ENCODE peak calls at places on chromosome 22, in seven cellular contexts. R is choroid plexus epithelial cell; Y is activated T-helper 2 cell treated with anti-CD3 and anti-CD28 coated beads, Interferon-gamma antibody, Interleukin-2, Interleukin-4, amounts not matched to agents 10 μg/mL and 5 μg/mL and 100 μg/mL, durations not matched to agents 14 hours and 24 hours and 36 hours; F is EL; M is erythroblast; H is esophagus muscularis mucosa; O is KBM-7. P is an unnamed sample.

GRCh38 chr22:26131755-26132154 is 37.5 kb upstream of the SEZ6L start:
- DNase-seq in R (no peak), Y (no peak), F (no peak), M (no peak), H (peak; percentile 84), O (no peak), P (no peak)

GRCh38 chr22:19291218-19291579 is 320 bp downstream of the CLTCL1 start:
- DNase-seq in R (no peak), Y (peak; percentile 25), F (peak; percentile 46), M (peak; percentile 47), H (peak; percentile 87), O (no peak), P (peak; percentile 40)

GRCh38 chr22:19730141-19730661 is 6.9 kb downstream of the GP1BB start:
- DNase-seq in R (no peak), Y (no peak), F (no peak), M (no peak), H (no peak), O (no peak), P (no peak)

GRCh38 chr22:38218661-38219331 is 17.0 kb downstream of the MAFF start:
- DNase-seq in R (peak; percentile 96), Y (no peak), F (peak; percentile 97), M (no peak), H (no peak), O (no peak), P (peak; percentile 94)

GRCh38 chr22:50733521-50734342 is 4.3 kb upstream of the ACR start:
- DNase-seq in R (peak; percentile 33), Y (no peak), F (peak; percentile 34), M (no peak), H (no peak), O (no peak), P (no peak)

GRCh38 chr22:24514241-24515024 is 19.3 kb downstream of the UPB1 start:
- DNase-seq in R (no peak), Y (no peak), F (no peak), M (no peak), H (no peak), O (no peak), P (no peak)

GRCh38 chr22:26656896-26657851 is at the start of gene MIAT:
- DNase-seq in R (no peak), Y (peak; percentile 73), F (peak; percentile 24), M (peak; percentile 76), H (no peak), O (no peak), P (no peak)

GRCh38 chr22:25903294-25903693 is 161.3 kb downstream of the MYO18B start:
- DNase-seq in R (no peak), Y (no peak), F (no peak), M (peak; percentile 33), H (no peak), O (no peak), P (no peak)

GRCh38 chr22:39290724-39291161 is 28.7 kb downstream of the RPL3 start:
- DNase-seq in R (peak; percentile 87), Y (no peak), F (peak; percentile 58), M (no peak), H (no peak), O (no peak), P (peak; percentile 71)

GRCh38 chr22:41367680-41368542 is 13.8 kb upstream of the TEF start:
- DNase-seq in R (peak; percentile 68), Y (no peak), F (peak; percentile 52), M (no peak), H (no peak), O (no peak), P (no peak)

GRCh38 chr22:32558681-32559355 is 84.2 kb downstream of the FBXO7 start:
- DNase-seq in R (peak; percentile 11), Y (no peak), F (peak; percentile 91), M (peak; percentile 92), H (no peak), O (no peak), P (no peak)

GRCh38 chr22:39530692-39531331 is 1.7 kb downstream of the RPS19BP1 start:
- DNase-seq in R (peak; percentile 74), Y (no peak), F (peak; percentile 45), M (peak; percentile 81), H (no peak), O (peak; percentile 66), P (peak; percentile 56)

GRCh38 chr22:23397008-23397617 is 183.0 kb downstream of the IGLL1 start:
- DNase-seq in R (no peak), Y (no peak), F (no peak), M (no peak), H (no peak), O (no peak), P (no peak)

GRCh38 chr22:20953668-20954500 is 13.2 kb upstream of the AIFM3 start:
- DNase-seq in R (peak; percentile 67), Y (no peak), F (peak; percentile 25), M (peak; percentile 14), H (no peak), O (no peak), P (no peak)

GRCh38 chr22:31279821-31280496 is 12.3 kb downstream of the PIK3IP1 start:
- DNase-seq in R (no peak), Y (no peak), F (no peak), M (no peak), H (no peak), O (no peak), P (no peak)

GRCh38 chr22:18063311-18063710 is 14.5 kb upstream of the PEX26 start:
- DNase-seq in R (no peak), Y (no peak), F (peak; percentile 99), M (no peak), H (no peak), O (no peak), P (no peak)

GRCh38 chr22:25353516-25354445 is 134.3 kb downstream of the CRYBB2 start:
- DNase-seq in R (no peak), Y (no peak), F (no peak), M (no peak), H (no peak), O (no peak), P (no peak)

GRCh38 chr22:17969732-17970131 is 54.6 kb downstream of the MICAL3 start:
- DNase-seq in R (peak; percentile 96), Y (no peak), F (peak; percentile 97), M (no peak), H (no peak), O (no peak), P (peak; percentile 67)

P was measured in dermis blood vessel endothelial cell.